ENCODE peak calls at places on chromosomes 13 and 19, in six cellular contexts. One of them, this sample, is unnamed.

GRCh38 chr19:19652482-19653295 is 9.2 kb upstream of the GMIP start:
- DNase-seq in sigmoid colon: no peak
- DNase-seq in HCT116: no peak
- DNase-seq in uterus: no peak
- DNase-seq in heart left ventricle: peak
- DNase-seq in prostate gland: no peak
- DNase-seq in this sample: no peak

GRCh38 chr19:53881482-53882390 is at the start of gene PRKCG:
- DNase-seq in prostate gland: no peak
- DNase-seq in HCT116: no peak
- DNase-seq in sigmoid colon: no peak
- DNase-seq in uterus: no peak
- DNase-seq in heart left ventricle: no peak
- DNase-seq in this sample: no peak

GRCh38 chr19:11269408-11269807 is 7.1 kb upstream of the DOCK6 start:
- DNase-seq in HCT116: no peak
- DNase-seq in heart left ventricle: no peak
- DNase-seq in sigmoid colon: no peak
- DNase-seq in uterus: no peak
- DNase-seq in prostate gland: no peak
- DNase-seq in this sample: no peak

GRCh38 chr19:54905411-54905810 is 537 bp upstream of the NCR1 start:
- DNase-seq in uterus: no peak
- DNase-seq in heart left ventricle: no peak
- DNase-seq in HCT116: no peak
- DNase-seq in sigmoid colon: no peak
- DNase-seq in prostate gland: no peak
- DNase-seq in this sample: no peak

GRCh38 chr19:48568345-48568886 is 16.4 kb downstream of the SULT2B1 start:
- DNase-seq in uterus: peak
- DNase-seq in HCT116: peak
- DNase-seq in sigmoid colon: peak
- DNase-seq in heart left ventricle: peak
- DNase-seq in prostate gland: peak
- DNase-seq in this sample: peak

GRCh38 chr19:43636121-43636683 is 3.4 kb downstream of the CADM4 start:
- DNase-seq in prostate gland: no peak
- DNase-seq in HCT116: no peak
- DNase-seq in uterus: no peak
- DNase-seq in heart left ventricle: no peak
- DNase-seq in sigmoid colon: no peak
- DNase-seq in this sample: no peak

GRCh38 chr13:34867590-34867989 is 74.5 kb upstream of the NBEA start:
- DNase-seq in prostate gland: no peak
- DNase-seq in HCT116: no peak
- DNase-seq in sigmoid colon: no peak
- DNase-seq in heart left ventricle: no peak
- DNase-seq in uterus: no peak
- DNase-seq in this sample: no peak

GRCh38 chr19:47697863-47698609 is 15.2 kb upstream of the EHD2 start:
- DNase-seq in uterus: peak
- DNase-seq in sigmoid colon: peak
- DNase-seq in HCT116: peak
- DNase-seq in heart left ventricle: peak
- DNase-seq in prostate gland: peak
- DNase-seq in this sample: peak

GRCh38 chr13:112962396-112962795 is 6.6 kb upstream of the MCF2L start:
- DNase-seq in uterus: no peak
- DNase-seq in prostate gland: no peak
- DNase-seq in HCT116: no peak
- DNase-seq in sigmoid colon: peak
- DNase-seq in heart left ventricle: no peak
- DNase-seq in this sample: no peak

GRCh38 chr13:77509221-77509620 is 26.3 kb upstream of the SCEL start:
- DNase-seq in uterus: no peak
- DNase-seq in prostate gland: no peak
- DNase-seq in HCT116: no peak
- DNase-seq in heart left ventricle: no peak
- DNase-seq in sigmoid colon: no peak
- DNase-seq in this sample: no peak

GRCh38 chr19:53880716-53881481 is 1.1 kb upstream of the PRKCG start:
- DNase-seq in uterus: no peak
- DNase-seq in HCT116: no peak
- DNase-seq in heart left ventricle: no peak
- DNase-seq in sigmoid colon: no peak
- DNase-seq in prostate gland: no peak
- DNase-seq in this sample: no peak

GRCh38 chr19:13117772-13118423 is at the start of gene NACC1:
- DNase-seq in HCT116: peak
- DNase-seq in prostate gland: peak
- DNase-seq in sigmoid colon: peak
- DNase-seq in uterus: peak
- DNase-seq in heart left ventricle: peak
- DNase-seq in this sample: peak
- TF ChIP-seq POLR2A in HCT116: no peak
- TF ChIP-seq POLR2A in prostate gland: no peak
- TF ChIP-seq POLR2A in sigmoid colon: no peak
- TF ChIP-seq POLR2A in uterus: peak
- TF ChIP-seq POLR2A in heart left ventricle: no peak
- TF ChIP-seq POLR2A in this sample: no peak

DNA sequence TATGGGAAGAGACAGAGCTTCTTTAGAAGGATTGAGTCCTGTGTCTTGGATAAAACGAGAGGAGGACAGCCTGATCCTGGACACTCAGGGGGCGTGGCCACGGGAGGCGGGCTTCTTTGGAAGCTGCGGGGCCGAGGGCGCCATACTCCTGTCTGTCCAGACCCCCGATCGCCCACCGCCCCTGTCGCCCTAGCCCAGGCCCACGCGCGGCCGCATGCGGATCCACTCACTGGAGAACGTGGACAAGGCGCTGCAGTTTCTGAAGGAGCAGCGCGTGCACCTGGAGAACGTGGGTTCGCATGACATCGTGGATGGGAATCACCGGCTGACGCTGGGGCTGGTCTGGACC is 23.1 kb downstream of the SPTBN4 start:
- DNase-seq in heart left ventricle: no peak
- DNase-seq in HCT116: no peak
- DNase-seq in sigmoid colon: no peak
- DNase-seq in prostate gland: no peak
- DNase-seq in uterus: no peak
- DNase-seq in this sample: peak
- TF ChIP-seq POLR2A in heart left ventricle: no peak
- TF ChIP-seq POLR2A in HCT116: no peak
- TF ChIP-seq POLR2A in sigmoid colon: no peak
- TF ChIP-seq POLR2A in prostate gland: no peak
- TF ChIP-seq POLR2A in uterus: no peak
- TF ChIP-seq POLR2A in this sample: no peak

GRCh38 chr19:57350877-57351805 is at the start of gene ZNF304:
- DNase-seq in sigmoid colon: peak
- DNase-seq in heart left ventricle: peak
- DNase-seq in prostate gland: peak
- DNase-seq in HCT116: peak
- DNase-seq in uterus: peak
- DNase-seq in this sample: peak
- TF ChIP-seq POLR2A in sigmoid colon: no peak
- TF ChIP-seq POLR2A in heart left ventricle: peak
- TF ChIP-seq POLR2A in prostate gland: no peak
- TF ChIP-seq POLR2A in HCT116: no peak
- TF ChIP-seq POLR2A in uterus: no peak
- TF ChIP-seq POLR2A in this sample: no peak

GRCh38 chr19:14404322-14404721 is 14.8 kb downstream of the DDX39A start:
- DNase-seq in HCT116: no peak
- DNase-seq in uterus: no peak
- DNase-seq in sigmoid colon: no peak
- DNase-seq in heart left ventricle: no peak
- DNase-seq in prostate gland: no peak
- DNase-seq in this sample: no peak
- TF ChIP-seq POLR2A in HCT116: no peak
- TF ChIP-seq POLR2A in uterus: no peak
- TF ChIP-seq POLR2A in sigmoid colon: no peak
- TF ChIP-seq POLR2A in heart left ventricle: no peak
- TF ChIP-seq POLR2A in prostate gland: no peak
- TF ChIP-seq POLR2A in this sample: no peak

GRCh38 chr13:65353951-65354350 is 1876.2 kb downstream of the PCDH9 start:
- DNase-seq in uterus: no peak
- DNase-seq in HCT116: no peak
- DNase-seq in prostate gland: no peak
- DNase-seq in sigmoid colon: no peak
- DNase-seq in heart left ventricle: no peak
- DNase-seq in this sample: no peak
- TF ChIP-seq POLR2A in uterus: no peak
- TF ChIP-seq POLR2A in HCT116: no peak
- TF ChIP-seq POLR2A in prostate gland: no peak
- TF ChIP-seq POLR2A in sigmoid colon: no peak
- TF ChIP-seq POLR2A in heart left ventricle: no peak
- TF ChIP-seq POLR2A in this sample: no peak

GRCh38 chr19:1935484-1936208 is 5.3 kb upstream of the CSNK1G2 start:
- DNase-seq in HCT116: peak
- DNase-seq in heart left ventricle: peak
- DNase-seq in prostate gland: no peak
- DNase-seq in uterus: no peak
- DNase-seq in sigmoid colon: no peak
- DNase-seq in this sample: peak
- TF ChIP-seq POLR2A in HCT116: no peak
- TF ChIP-seq POLR2A in heart left ventricle: no peak
- TF ChIP-seq POLR2A in prostate gland: no peak
- TF ChIP-seq POLR2A in uterus: no peak
- TF ChIP-seq POLR2A in sigmoid colon: no peak
- TF ChIP-seq POLR2A in this sample: no peak